ENCODE peak calls at places on chromosomes 1 and 21, in eight cellular contexts. D is Caco-2, S is lower lobe of right lung, L is upper lobe of left lung, U is kidney epithelial cell, W is Peyer's patch, P is IMR-90, I is left ventricle myocardium inferior. E is an unnamed sample.

GRCh38 chr1:156025873-156026272 is 5.1 kb upstream of the SSR2 start:
- DNase-seq in D (peak; percentile 64), S (peak; percentile 65), L (peak; percentile 60), U (no peak), W (peak; percentile 67), P (peak; percentile 45), I (no peak), E (peak; percentile 63)

GRCh38 chr21:24045775-24046215 is 1561.5 kb downstream of the MRPL39 start:
- DNase-seq in D (peak; percentile 28), S (peak; percentile 47), L (peak; percentile 22), U (peak; percentile 34), W (peak; percentile 42), P (peak; percentile 99), I (peak; percentile 66), E (peak; percentile 12)

GRCh38 chr1:162372159-162373071 is 4.2 kb downstream of the SPATA46 start:
- DNase-seq in D (no peak), S (no peak), L (no peak), U (no peak), W (peak; percentile 72), P (no peak), I (no peak), E (no peak)

GRCh38 chr1:115184951-115185331 is 95.6 kb upstream of the TSPAN2 start:
- DNase-seq in D (no peak), S (no peak), L (no peak), U (peak; percentile 56), W (no peak), P (peak; percentile 77), I (peak; percentile 25), E (no peak)

GRCh38 chr1:89203166-89203565 is 4.4 kb upstream of the GBP4 start:
- DNase-seq in D (no peak), S (no peak), L (no peak), U (peak; percentile 12), W (no peak), P (no peak), I (no peak), E (no peak)

GRCh38 chr1:166087734-166088571 is 78.8 kb downstream of the FAM78B start:
- DNase-seq in D (no peak), S (no peak), L (no peak), U (no peak), W (no peak), P (no peak), I (no peak), E (no peak)

GRCh38 chr1:154963643-154964042 is 2.1 kb upstream of the PYGO2 start:
- DNase-seq in D (no peak), S (peak; percentile 25), L (no peak), U (no peak), W (no peak), P (no peak), I (no peak), E (no peak)

GRCh38 chr1:236877661-236878060 is 82.6 kb downstream of the MTR start:
- DNase-seq in D (no peak), S (no peak), L (no peak), U (no peak), W (no peak), P (no peak), I (no peak), E (no peak)

GRCh38 chr1:27659497-27660299 is 12.3 kb downstream of the IFI6 start:
- DNase-seq in D (peak; percentile 87), S (peak; percentile 95), L (peak; percentile 96), U (peak; percentile 42), W (peak; percentile 93), P (peak; percentile 65), I (peak; percentile 94), E (peak; percentile 95)

GRCh38 chr1:61872206-61872605 is 129.9 kb downstream of the PATJ start:
- DNase-seq in D (peak; percentile 47), S (no peak), L (no peak), U (no peak), W (no peak), P (no peak), I (no peak), E (no peak)

GRCh38 chr1:31767225-31767624 is 3.1 kb upstream of the ADGRB2 start:
- DNase-seq in D (no peak), S (no peak), L (no peak), U (no peak), W (no peak), P (no peak), I (no peak), E (no peak)

GRCh38 chr21:43295016-43295958 is 126.5 kb downstream of the CRYAA start:
- DNase-seq in D (no peak), S (peak; percentile 39), L (no peak), U (no peak), W (no peak), P (peak; percentile 2), I (peak; percentile 9), E (no peak)

GRCh38 chr1:93638307-93638847 is 43.3 kb downstream of the BCAR3 start:
- DNase-seq in D (peak; percentile 67), S (no peak), L (peak; percentile 72), U (no peak), W (no peak), P (no peak), I (no peak), E (no peak)

GRCh38 chr1:183301239-183301638 is 115.2 kb downstream of the LAMC2 start:
- DNase-seq in D (no peak), S (no peak), L (no peak), U (no peak), W (no peak), P (no peak), I (no peak), E (no peak)

GRCh38 chr1:186812560-186812959 is 16.2 kb upstream of the PLA2G4A start:
- DNase-seq in D (no peak), S (no peak), L (no peak), U (peak; percentile 5), W (no peak), P (peak; percentile 96), I (no peak), E (no peak)

GRCh38 chr1:4494558-4494957 is 159.9 kb upstream of the AJAP1 start:
- DNase-seq in D (no peak), S (no peak), L (no peak), U (no peak), W (no peak), P (no peak), I (no peak), E (peak; percentile 51)

GRCh38 chr1:53332188-53332564 is 4.3 kb upstream of the LRP8 start:
- DNase-seq in D (no peak), S (no peak), L (no peak), U (no peak), W (peak; percentile 29), P (no peak), I (no peak), E (no peak)

GRCh38 chr1:167460836-167461235 is 57.5 kb downstream of the CD247 start:
- DNase-seq in D (no peak), S (no peak), L (no peak), U (no peak), W (no peak), P (no peak), I (no peak), E (no peak)

DNA sequence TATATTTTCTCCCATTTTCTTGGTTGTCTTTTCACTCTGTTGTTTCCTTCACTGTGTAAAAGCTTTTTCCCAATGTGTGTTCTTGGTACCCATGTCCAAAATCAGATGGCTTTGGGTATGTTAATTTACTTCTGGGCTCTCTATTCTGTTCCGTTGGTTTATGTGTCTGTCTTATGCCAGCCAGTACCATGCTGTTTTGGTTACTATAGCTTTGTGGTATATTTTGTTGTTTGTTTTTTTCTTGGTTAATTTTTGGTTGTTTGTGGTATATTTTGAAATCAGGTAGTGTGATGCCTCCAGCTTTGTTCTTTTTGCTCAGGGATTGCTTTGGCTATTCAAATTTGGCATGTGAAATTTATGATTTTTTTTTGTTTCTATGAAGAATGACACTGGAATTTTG is 67.2 kb downstream of the SWT1 start:
- DNase-seq in D (no peak), S (no peak), L (no peak), U (no peak), W (no peak), P (no peak), I (no peak), E (no peak)
- TF ChIP-seq CTCF in D (no peak), S (no peak), L (no peak), U (no peak), W (no peak), P (no peak), I (no peak), E (no peak)

GRCh38 chr1:147600119-147601111 is 59.1 kb downstream of the BCL9 start:
- DNase-seq in D (no peak), S (no peak), L (no peak), U (peak; percentile 71), W (no peak), P (peak; percentile 70), I (no peak), E (no peak)
- TF ChIP-seq CTCF in D (no peak), S (no peak), L (peak; percentile 32), U (no peak), W (peak; percentile 28), P (no peak), I (peak; percentile 40), E (no peak)

GRCh38 chr1:218299416-218299815 is 14.3 kb downstream of the RRP15 start:
- DNase-seq in D (no peak), S (no peak), L (no peak), U (peak; percentile 21), W (no peak), P (peak; percentile 77), I (no peak), E (no peak)
- TF ChIP-seq CTCF in D (peak; percentile 22), S (peak; percentile 20), L (peak; percentile 37), U (peak; percentile 60), W (no peak), P (peak; percentile 65), I (peak; percentile 59), E (peak; percentile 28)

GRCh38 chr1:220089650-220090556 is at the start of gene BPNT1:
- DNase-seq in D (peak; percentile 96), S (peak; percentile 96), L (peak; percentile 95), U (peak; percentile 89), W (peak; percentile 93), P (peak; percentile 93), I (peak; percentile 93), E (peak; percentile 96)
- TF ChIP-seq CTCF in D (no peak), S (no peak), L (peak; percentile 14), U (no peak), W (peak; percentile 29), P (no peak), I (no peak), E (no peak)

GRCh38 chr1:147840909-147841308 is 61.7 kb upstream of the GJA8 start:
- DNase-seq in D (peak; percentile 41), S (no peak), L (no peak), U (no peak), W (no peak), P (peak; percentile 9), I (no peak), E (no peak)
- TF ChIP-seq CTCF in D (no peak), S (peak; percentile 7), L (peak; percentile 7), U (no peak), W (no peak), P (peak; percentile 13), I (no peak), E (no peak)

GRCh38 chr1:39840507-39840906 is 42.8 kb downstream of the TRIT1 start:
- DNase-seq in D (no peak), S (no peak), L (no peak), U (no peak), W (no peak), P (no peak), I (no peak), E (no peak)
- TF ChIP-seq CTCF in D (no peak), S (no peak), L (no peak), U (no peak), W (no peak), P (no peak), I (no peak), E (no peak)